ENCODE peak calls at places on chromosome 15, in ten cellular contexts. One of them, this sample, is unnamed.

GRCh38 chr15:64180235-64180824 is 17.5 kb upstream of the PPIB start:
- DNase-seq in anterior cingulate cortex: peak
- DNase-seq in G401: no peak
- DNase-seq in amniotic epithelial cell: no peak
- DNase-seq in stimulated activated CD4-positive, alpha-beta T cell treated with anti-CD3 and anti-CD28 coated beads, Interleukin-1b, Interleukin-23, amount 100 ng/mL, for 24 hours: no peak
- DNase-seq in NCI-H1092 treated with DMSO at 0.1 percent for 48 hours: peak
- DNase-seq in fibroblast of the aortic adventitia: no peak
- DNase-seq in heart left ventricle: no peak
- DNase-seq in stimulated activated naive CD4-positive, alpha-beta T cell: no peak
- DNase-seq in IMR-90: no peak
- DNase-seq in this sample: no peak

GRCh38 chr15:95170587-95171380 is 939.4 kb downstream of the MCTP2 start:
- DNase-seq in NCI-H1092 treated with DMSO at 0.1 percent for 48 hours: no peak
- DNase-seq in heart left ventricle: no peak
- DNase-seq in G401: no peak
- DNase-seq in anterior cingulate cortex: no peak
- DNase-seq in fibroblast of the aortic adventitia: no peak
- DNase-seq in stimulated activated CD4-positive, alpha-beta T cell treated with anti-CD3 and anti-CD28 coated beads, Interleukin-1b, Interleukin-23, amount 100 ng/mL, for 24 hours: no peak
- DNase-seq in stimulated activated naive CD4-positive, alpha-beta T cell: no peak
- DNase-seq in amniotic epithelial cell: peak
- DNase-seq in IMR-90: no peak
- DNase-seq in this sample: no peak

GRCh38 chr15:90064931-90065681 is 37.2 kb downstream of the IDH2 start:
- DNase-seq in G401: no peak
- DNase-seq in anterior cingulate cortex: no peak
- DNase-seq in fibroblast of the aortic adventitia: no peak
- DNase-seq in heart left ventricle: peak
- DNase-seq in amniotic epithelial cell: no peak
- DNase-seq in stimulated activated CD4-positive, alpha-beta T cell treated with anti-CD3 and anti-CD28 coated beads, Interleukin-1b, Interleukin-23, amount 100 ng/mL, for 24 hours: no peak
- DNase-seq in NCI-H1092 treated with DMSO at 0.1 percent for 48 hours: no peak
- DNase-seq in IMR-90: no peak
- DNase-seq in stimulated activated naive CD4-positive, alpha-beta T cell: peak
- DNase-seq in this sample: no peak

GRCh38 chr15:88792342-88793282 is 10.6 kb upstream of the ACAN start:
- DNase-seq in stimulated activated naive CD4-positive, alpha-beta T cell: no peak
- DNase-seq in stimulated activated CD4-positive, alpha-beta T cell treated with anti-CD3 and anti-CD28 coated beads, Interleukin-1b, Interleukin-23, amount 100 ng/mL, for 24 hours: no peak
- DNase-seq in fibroblast of the aortic adventitia: no peak
- DNase-seq in IMR-90: no peak
- DNase-seq in amniotic epithelial cell: no peak
- DNase-seq in anterior cingulate cortex: no peak
- DNase-seq in heart left ventricle: no peak
- DNase-seq in NCI-H1092 treated with DMSO at 0.1 percent for 48 hours: no peak
- DNase-seq in G401: no peak
- DNase-seq in this sample: no peak

GRCh38 chr15:76829939-76830338 is 75.2 kb downstream of the SCAPER start:
- DNase-seq in stimulated activated CD4-positive, alpha-beta T cell treated with anti-CD3 and anti-CD28 coated beads, Interleukin-1b, Interleukin-23, amount 100 ng/mL, for 24 hours: no peak
- DNase-seq in stimulated activated naive CD4-positive, alpha-beta T cell: no peak
- DNase-seq in amniotic epithelial cell: no peak
- DNase-seq in NCI-H1092 treated with DMSO at 0.1 percent for 48 hours: no peak
- DNase-seq in anterior cingulate cortex: no peak
- DNase-seq in fibroblast of the aortic adventitia: no peak
- DNase-seq in G401: no peak
- DNase-seq in IMR-90: no peak
- DNase-seq in heart left ventricle: no peak
- DNase-seq in this sample: no peak

GRCh38 chr15:80946576-80946975 is 43.0 kb downstream of the MESD start:
- DNase-seq in fibroblast of the aortic adventitia: no peak
- DNase-seq in stimulated activated naive CD4-positive, alpha-beta T cell: no peak
- DNase-seq in NCI-H1092 treated with DMSO at 0.1 percent for 48 hours: no peak
- DNase-seq in IMR-90: no peak
- DNase-seq in anterior cingulate cortex: no peak
- DNase-seq in heart left ventricle: no peak
- DNase-seq in amniotic epithelial cell: no peak
- DNase-seq in stimulated activated CD4-positive, alpha-beta T cell treated with anti-CD3 and anti-CD28 coated beads, Interleukin-1b, Interleukin-23, amount 100 ng/mL, for 24 hours: no peak
- DNase-seq in G401: no peak
- DNase-seq in this sample: no peak

GRCh38 chr15:77402740-77403379 is 17.0 kb downstream of the PEAK1 start:
- DNase-seq in stimulated activated naive CD4-positive, alpha-beta T cell: no peak
- DNase-seq in fibroblast of the aortic adventitia: peak
- DNase-seq in heart left ventricle: no peak
- DNase-seq in amniotic epithelial cell: peak
- DNase-seq in G401: no peak
- DNase-seq in IMR-90: peak
- DNase-seq in anterior cingulate cortex: no peak
- DNase-seq in NCI-H1092 treated with DMSO at 0.1 percent for 48 hours: no peak
- DNase-seq in stimulated activated CD4-positive, alpha-beta T cell treated with anti-CD3 and anti-CD28 coated beads, Interleukin-1b, Interleukin-23, amount 100 ng/mL, for 24 hours: no peak
- DNase-seq in this sample: no peak

GRCh38 chr15:65424683-65425082 is 1.9 kb upstream of the IGDCC4 start:
- DNase-seq in IMR-90: no peak
- DNase-seq in amniotic epithelial cell: no peak
- DNase-seq in stimulated activated CD4-positive, alpha-beta T cell treated with anti-CD3 and anti-CD28 coated beads, Interleukin-1b, Interleukin-23, amount 100 ng/mL, for 24 hours: no peak
- DNase-seq in fibroblast of the aortic adventitia: no peak
- DNase-seq in anterior cingulate cortex: no peak
- DNase-seq in heart left ventricle: no peak
- DNase-seq in G401: no peak
- DNase-seq in stimulated activated naive CD4-positive, alpha-beta T cell: no peak
- DNase-seq in NCI-H1092 treated with DMSO at 0.1 percent for 48 hours: no peak
- DNase-seq in this sample: no peak

GRCh38 chr15:87167706-87168105 is 1088.0 kb downstream of the AGBL1 start:
- DNase-seq in anterior cingulate cortex: no peak
- DNase-seq in stimulated activated CD4-positive, alpha-beta T cell treated with anti-CD3 and anti-CD28 coated beads, Interleukin-1b, Interleukin-23, amount 100 ng/mL, for 24 hours: no peak
- DNase-seq in amniotic epithelial cell: no peak
- DNase-seq in heart left ventricle: no peak
- DNase-seq in fibroblast of the aortic adventitia: no peak
- DNase-seq in G401: no peak
- DNase-seq in stimulated activated naive CD4-positive, alpha-beta T cell: no peak
- DNase-seq in IMR-90: no peak
- DNase-seq in NCI-H1092 treated with DMSO at 0.1 percent for 48 hours: no peak
- DNase-seq in this sample: no peak

GRCh38 chr15:71716990-71717389 is 93.4 kb upstream of the NR2E3 start:
- DNase-seq in anterior cingulate cortex: no peak
- DNase-seq in heart left ventricle: no peak
- DNase-seq in IMR-90: peak
- DNase-seq in NCI-H1092 treated with DMSO at 0.1 percent for 48 hours: no peak
- DNase-seq in amniotic epithelial cell: peak
- DNase-seq in fibroblast of the aortic adventitia: peak
- DNase-seq in G401: no peak
- DNase-seq in stimulated activated naive CD4-positive, alpha-beta T cell: no peak
- DNase-seq in stimulated activated CD4-positive, alpha-beta T cell treated with anti-CD3 and anti-CD28 coated beads, Interleukin-1b, Interleukin-23, amount 100 ng/mL, for 24 hours: no peak
- DNase-seq in this sample: no peak

GRCh38 chr15:67915374-67916050 is 75.7 kb upstream of the RNU6-1 start:
- DNase-seq in stimulated activated naive CD4-positive, alpha-beta T cell: no peak
- DNase-seq in NCI-H1092 treated with DMSO at 0.1 percent for 48 hours: peak
- DNase-seq in amniotic epithelial cell: peak
- DNase-seq in anterior cingulate cortex: peak
- DNase-seq in IMR-90: no peak
- DNase-seq in heart left ventricle: peak
- DNase-seq in fibroblast of the aortic adventitia: peak
- DNase-seq in stimulated activated CD4-positive, alpha-beta T cell treated with anti-CD3 and anti-CD28 coated beads, Interleukin-1b, Interleukin-23, amount 100 ng/mL, for 24 hours: no peak
- DNase-seq in G401: peak
- DNase-seq in this sample: peak

GRCh38 chr15:45645026-45645980 is 10.5 kb downstream of the SQOR start:
- DNase-seq in anterior cingulate cortex: no peak
- DNase-seq in fibroblast of the aortic adventitia: peak
- DNase-seq in NCI-H1092 treated with DMSO at 0.1 percent for 48 hours: no peak
- DNase-seq in stimulated activated CD4-positive, alpha-beta T cell treated with anti-CD3 and anti-CD28 coated beads, Interleukin-1b, Interleukin-23, amount 100 ng/mL, for 24 hours: no peak
- DNase-seq in heart left ventricle: no peak
- DNase-seq in stimulated activated naive CD4-positive, alpha-beta T cell: no peak
- DNase-seq in G401: peak
- DNase-seq in amniotic epithelial cell: peak
- DNase-seq in IMR-90: peak
- DNase-seq in this sample: no peak

This sample was measured in NCI-H2029 treated with DMSO at 0.1 percent for 48 hours.